ENCODE peak calls at places on chromosomes 13 and 19, in seven cellular contexts. One of them, this sample, is unnamed.

GRCh38 chr13:77918391-77919261 is at the start of gene EDNRB:
- DNase-seq in K562: no peak
- DNase-seq in uterus: peak; percentile 23
- DNase-seq in aorta: peak; percentile 64
- DNase-seq in A549: peak; percentile 25
- DNase-seq in heart right ventricle: peak; percentile 56
- DNase-seq in foreskin keratinocyte: peak; percentile 22
- DNase-seq in this sample: peak; percentile 68

GRCh38 chr19:51141181-51141580 is 920 bp upstream of the SIGLEC7 start:
- DNase-seq in K562: no peak
- DNase-seq in uterus: no peak
- DNase-seq in aorta: no peak
- DNase-seq in A549: no peak
- DNase-seq in heart right ventricle: no peak
- DNase-seq in foreskin keratinocyte: no peak
- DNase-seq in this sample: no peak

GRCh38 chr13:53782400-53783030 is 753.9 kb downstream of the OLFM4 start:
- DNase-seq in K562: no peak
- DNase-seq in uterus: no peak
- DNase-seq in aorta: no peak
- DNase-seq in A549: peak; percentile 1
- DNase-seq in heart right ventricle: no peak
- DNase-seq in foreskin keratinocyte: peak; percentile 6
- DNase-seq in this sample: peak; percentile 28

GRCh38 chr13:24614306-24615080 is 65.7 kb upstream of the ATP12A start:
- DNase-seq in K562: no peak
- DNase-seq in uterus: no peak
- DNase-seq in aorta: no peak
- DNase-seq in A549: no peak
- DNase-seq in heart right ventricle: no peak
- DNase-seq in foreskin keratinocyte: no peak
- DNase-seq in this sample: no peak

GRCh38 chr19:33470686-33471085 is 50.9 kb downstream of the PEPD start:
- DNase-seq in K562: no peak
- DNase-seq in uterus: no peak
- DNase-seq in aorta: no peak
- DNase-seq in A549: no peak
- DNase-seq in heart right ventricle: no peak
- DNase-seq in foreskin keratinocyte: no peak
- DNase-seq in this sample: peak; percentile 6

GRCh38 chr19:21697171-21697570 is 70.2 kb downstream of the ZNF100 start:
- DNase-seq in K562: no peak
- DNase-seq in uterus: no peak
- DNase-seq in aorta: no peak
- DNase-seq in A549: no peak
- DNase-seq in heart right ventricle: no peak
- DNase-seq in foreskin keratinocyte: no peak
- DNase-seq in this sample: no peak

GRCh38 chr19:17843908-17844490 is 3.8 kb downstream of the JAK3 start:
- DNase-seq in K562: no peak
- DNase-seq in uterus: no peak
- DNase-seq in aorta: no peak
- DNase-seq in A549: no peak
- DNase-seq in heart right ventricle: no peak
- DNase-seq in foreskin keratinocyte: no peak
- DNase-seq in this sample: no peak

GRCh38 chr19:6865849-6866248 is 21.5 kb upstream of the ADGRE1 start:
- DNase-seq in K562: no peak
- DNase-seq in uterus: no peak
- DNase-seq in aorta: no peak
- DNase-seq in A549: no peak
- DNase-seq in heart right ventricle: no peak
- DNase-seq in foreskin keratinocyte: no peak
- DNase-seq in this sample: no peak

GRCh38 chr13:40442826-40443225 is 223.6 kb downstream of the FOXO1 start:
- DNase-seq in K562: no peak
- DNase-seq in uterus: no peak
- DNase-seq in aorta: no peak
- DNase-seq in A549: no peak
- DNase-seq in heart right ventricle: no peak
- DNase-seq in foreskin keratinocyte: no peak
- DNase-seq in this sample: no peak

GRCh38 chr13:21075303-21076264 is 14.2 kb upstream of the LATS2 start:
- DNase-seq in K562: no peak
- DNase-seq in uterus: no peak
- DNase-seq in aorta: peak; percentile 62
- DNase-seq in A549: no peak
- DNase-seq in heart right ventricle: peak; percentile 48
- DNase-seq in foreskin keratinocyte: no peak
- DNase-seq in this sample: no peak

GRCh38 chr19:35812220-35813042 is at the start of gene PRODH2:
- DNase-seq in K562: no peak
- DNase-seq in uterus: no peak
- DNase-seq in aorta: no peak
- DNase-seq in A549: no peak
- DNase-seq in heart right ventricle: no peak
- DNase-seq in foreskin keratinocyte: no peak
- DNase-seq in this sample: no peak

GRCh38 chr19:45705710-45706415 is 13.4 kb downstream of the QPCTL start:
- DNase-seq in K562: no peak
- DNase-seq in uterus: no peak
- DNase-seq in aorta: no peak
- DNase-seq in A549: no peak
- DNase-seq in heart right ventricle: no peak
- DNase-seq in foreskin keratinocyte: no peak
- DNase-seq in this sample: no peak

GRCh38 chr19:8610041-8610927 is at the start of gene ADAMTS10:
- DNase-seq in K562: peak; percentile 75
- DNase-seq in uterus: peak; percentile 45
- DNase-seq in aorta: peak; percentile 79
- DNase-seq in A549: no peak
- DNase-seq in heart right ventricle: peak; percentile 66
- DNase-seq in foreskin keratinocyte: no peak
- DNase-seq in this sample: peak; percentile 60

GRCh38 chr19:8611391-8611883 is 922 bp upstream of the ADAMTS10 start:
- DNase-seq in K562: no peak
- DNase-seq in uterus: peak; percentile 36
- DNase-seq in aorta: peak; percentile 65
- DNase-seq in A549: no peak
- DNase-seq in heart right ventricle: peak; percentile 55
- DNase-seq in foreskin keratinocyte: no peak
- DNase-seq in this sample: peak; percentile 52

GRCh38 chr19:8608858-8609209 is 1.7 kb downstream of the ADAMTS10 start:
- DNase-seq in K562: no peak
- DNase-seq in uterus: no peak
- DNase-seq in aorta: no peak
- DNase-seq in A549: no peak
- DNase-seq in heart right ventricle: no peak
- DNase-seq in foreskin keratinocyte: no peak
- DNase-seq in this sample: no peak

GRCh38 chr19:8610928-8611284 is 391 bp upstream of the ADAMTS10 start:
- DNase-seq in K562: no peak
- DNase-seq in uterus: no peak
- DNase-seq in aorta: no peak
- DNase-seq in A549: no peak
- DNase-seq in heart right ventricle: no peak
- DNase-seq in foreskin keratinocyte: no peak
- DNase-seq in this sample: no peak

DNA sequence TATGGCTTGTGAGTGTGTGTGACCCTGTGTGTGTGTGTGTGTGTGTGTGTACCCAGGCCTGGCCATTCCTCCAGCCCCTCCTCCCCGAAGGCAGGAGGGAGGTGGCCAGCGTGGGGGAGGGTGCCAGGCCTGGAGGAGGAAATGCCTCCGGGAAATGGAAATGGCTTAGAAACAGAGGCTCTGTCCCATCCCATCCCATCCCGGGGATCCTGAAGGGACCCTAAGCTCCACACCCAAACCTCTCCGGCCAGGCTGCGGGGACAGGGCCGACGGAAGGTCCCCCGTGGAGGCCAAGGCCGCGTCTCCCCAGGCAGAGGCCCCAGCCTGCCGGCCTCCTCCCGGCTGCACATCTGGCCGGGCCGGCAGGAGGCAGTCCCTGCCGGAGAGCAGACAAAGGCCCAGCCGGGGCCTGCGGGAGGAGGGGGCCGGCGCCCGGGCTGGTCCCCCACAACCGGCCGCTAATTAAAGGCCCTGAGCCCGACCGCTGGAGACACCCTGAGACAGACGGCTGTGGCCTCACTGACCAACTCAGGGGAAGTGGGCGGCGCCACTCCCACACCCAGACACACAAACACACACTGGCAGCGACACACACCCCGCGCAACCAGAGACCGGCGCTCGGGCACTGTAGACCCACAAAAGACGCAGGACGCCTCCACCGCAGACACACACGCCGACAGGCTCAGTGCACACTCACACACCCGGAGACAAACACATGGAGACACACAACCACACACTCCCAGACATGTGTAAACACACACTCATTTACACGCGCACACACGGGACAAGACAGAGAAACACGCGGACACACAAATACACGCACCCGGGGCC is 1.1 kb downstream of the ADAMTS10 start:
- DNase-seq in K562: peak; percentile 31
- DNase-seq in uterus: peak; percentile 52
- DNase-seq in aorta: peak; percentile 90
- DNase-seq in A549: peak; percentile 44
- DNase-seq in heart right ventricle: peak; percentile 72
- DNase-seq in foreskin keratinocyte: no peak
- DNase-seq in this sample: peak; percentile 73
- H3K4me1 ChIP-seq in K562: peaks cover 29% of the 10 kb centered on the region
- H3K4me1 ChIP-seq in uterus: peaks cover 5% of the 10 kb centered on the region
- H3K4me1 ChIP-seq in aorta: no peaks in the 10 kb centered on the region
- H3K4me1 ChIP-seq in A549: peaks cover 45% of the 10 kb centered on the region
- H3K4me1 ChIP-seq in heart right ventricle: peaks cover 41% of the 10 kb centered on the region
- H3K4me1 ChIP-seq in foreskin keratinocyte: no peaks in the 10 kb centered on the region
- H3K4me1 ChIP-seq in this sample: peaks cover 21% of the 10 kb centered on the region

GRCh38 chr13:95882121-95882520 is 171.1 kb downstream of the UGGT2 start:
- DNase-seq in K562: no peak
- DNase-seq in uterus: no peak
- DNase-seq in aorta: no peak
- DNase-seq in A549: no peak
- DNase-seq in heart right ventricle: no peak
- DNase-seq in foreskin keratinocyte: no peak
- DNase-seq in this sample: no peak
- H3K27ac ChIP-seq in K562: no peak overlapping the region
- H3K27ac ChIP-seq in uterus: no peak overlapping the region
- H3K27ac ChIP-seq in aorta: no peak overlapping the region
- H3K27ac ChIP-seq in A549: no peak overlapping the region
- H3K27ac ChIP-seq in heart right ventricle: no peak overlapping the region
- H3K27ac ChIP-seq in foreskin keratinocyte: no peak overlapping the region
- H3K27ac ChIP-seq in this sample: no peak overlapping the region

GRCh38 chr19:4369888-4370260 is 26.5 kb downstream of the MPND start:
- DNase-seq in K562: no peak
- DNase-seq in uterus: no peak
- DNase-seq in aorta: peak; percentile 71
- DNase-seq in A549: no peak
- DNase-seq in heart right ventricle: peak; percentile 57
- DNase-seq in foreskin keratinocyte: no peak
- DNase-seq in this sample: peak; percentile 66

GRCh38 chr19:4371209-4371897 is 28.0 kb downstream of the MPND start:
- DNase-seq in K562: no peak
- DNase-seq in uterus: no peak
- DNase-seq in aorta: no peak
- DNase-seq in A549: no peak
- DNase-seq in heart right ventricle: no peak
- DNase-seq in foreskin keratinocyte: no peak
- DNase-seq in this sample: peak; percentile 83

GRCh38 chr19:4369109-4369887 is 25.9 kb downstream of the MPND start:
- DNase-seq in K562: peak; percentile 41
- DNase-seq in uterus: no peak
- DNase-seq in aorta: peak; percentile 77
- DNase-seq in A549: no peak
- DNase-seq in heart right ventricle: no peak
- DNase-seq in foreskin keratinocyte: no peak
- DNase-seq in this sample: peak; percentile 56

GRCh38 chr19:4371898-4372629 is 28.3 kb downstream of the SH3GL1 start:
- DNase-seq in K562: peak; percentile 55
- DNase-seq in uterus: no peak
- DNase-seq in aorta: no peak
- DNase-seq in A549: no peak
- DNase-seq in heart right ventricle: no peak
- DNase-seq in foreskin keratinocyte: no peak
- DNase-seq in this sample: peak; percentile 34

GRCh38 chr19:4370418-4371041 is 27.2 kb downstream of the MPND start:
- DNase-seq in K562: no peak
- DNase-seq in uterus: no peak
- DNase-seq in aorta: no peak
- DNase-seq in A549: no peak
- DNase-seq in heart right ventricle: no peak
- DNase-seq in foreskin keratinocyte: no peak
- DNase-seq in this sample: no peak
- H3K4me1 ChIP-seq in K562: peaks cover 93% of the 10 kb centered on the region
- H3K4me1 ChIP-seq in uterus: peaks cover 16% of the 10 kb centered on the region
- H3K4me1 ChIP-seq in aorta: peaks cover 3% of the 10 kb centered on the region
- H3K4me1 ChIP-seq in A549: peaks cover 37% of the 10 kb centered on the region
- H3K4me1 ChIP-seq in heart right ventricle: peaks cover 88% of the 10 kb centered on the region
- H3K4me1 ChIP-seq in foreskin keratinocyte: peaks cover 20% of the 10 kb centered on the region
- H3K4me1 ChIP-seq in this sample: peaks cover 73% of the 10 kb centered on the region

GRCh38 chr19:44093931-44094765 is at the start of gene ZNF224:
- DNase-seq in K562: peak; percentile 89
- DNase-seq in uterus: peak; percentile 92
- DNase-seq in aorta: peak; percentile 95
- DNase-seq in A549: peak; percentile 97
- DNase-seq in heart right ventricle: peak; percentile 87
- DNase-seq in foreskin keratinocyte: peak; percentile 71
- DNase-seq in this sample: peak; percentile 91
- H3K27ac ChIP-seq in K562: peak within 1 kb of the TSS; percentile 74
- H3K27ac ChIP-seq in uterus: peak within 1 kb of the TSS; percentile 60
- H3K27ac ChIP-seq in aorta: peak within 1 kb of the TSS; percentile 58
- H3K27ac ChIP-seq in A549: peak within 1 kb of the TSS; percentile 72
- H3K27ac ChIP-seq in heart right ventricle: peak within 1 kb of the TSS; percentile 80
- H3K27ac ChIP-seq in foreskin keratinocyte: peak within 1 kb of the TSS; percentile 37
- H3K27ac ChIP-seq in this sample: peak within 1 kb of the TSS; percentile 81

GRCh38 chr19:1847684-1848398 is 442 bp downstream of the REXO1 start:
- DNase-seq in K562: peak; percentile 62
- DNase-seq in uterus: no peak
- DNase-seq in aorta: no peak
- DNase-seq in A549: no peak
- DNase-seq in heart right ventricle: no peak
- DNase-seq in foreskin keratinocyte: no peak
- DNase-seq in this sample: peak; percentile 74
- H3K4me1 ChIP-seq in K562: peaks cover 83% of the 10 kb centered on the region
- H3K4me1 ChIP-seq in uterus: no peaks in the 10 kb centered on the region
- H3K4me1 ChIP-seq in aorta: peaks cover 3% of the 10 kb centered on the region
- H3K4me1 ChIP-seq in A549: peaks cover 20% of the 10 kb centered on the region
- H3K4me1 ChIP-seq in heart right ventricle: peaks cover 55% of the 10 kb centered on the region
- H3K4me1 ChIP-seq in foreskin keratinocyte: no peaks in the 10 kb centered on the region
- H3K4me1 ChIP-seq in this sample: peaks cover 58% of the 10 kb centered on the region

GRCh38 chr19:55391702-55392615 is 6.2 kb downstream of the RPL28 start:
- DNase-seq in K562: no peak
- DNase-seq in uterus: no peak
- DNase-seq in aorta: no peak
- DNase-seq in A549: no peak
- DNase-seq in heart right ventricle: no peak
- DNase-seq in foreskin keratinocyte: no peak
- DNase-seq in this sample: no peak
- H3K27ac ChIP-seq in K562: no peak overlapping the region
- H3K27ac ChIP-seq in uterus: no peak overlapping the region
- H3K27ac ChIP-seq in aorta: no peak overlapping the region
- H3K27ac ChIP-seq in A549: no peak overlapping the region
- H3K27ac ChIP-seq in heart right ventricle: no peak overlapping the region
- H3K27ac ChIP-seq in foreskin keratinocyte: no peak overlapping the region
- H3K27ac ChIP-seq in this sample: no peak overlapping the region

This sample was measured in adrenal gland.